ENCODE peak calls at places on chromosomes 12 and 14, in six cellular contexts. One of them, this sample, is unnamed.

GRCh38 chr14:61510736-61511557 is 184.4 kb upstream of the HIF1A start:
- DNase-seq in LHCN-M2: no peak
- DNase-seq in IMR-90: no peak
- DNase-seq in fibroblast of pulmonary artery: no peak
- DNase-seq in astrocyte of the spinal cord: no peak
- DNase-seq in GM13976: no peak
- DNase-seq in this sample: no peak

GRCh38 chr14:23023500-23024152 is 11.1 kb downstream of the PSMB5 start:
- DNase-seq in LHCN-M2: no peak
- DNase-seq in IMR-90: no peak
- DNase-seq in fibroblast of pulmonary artery: no peak
- DNase-seq in astrocyte of the spinal cord: no peak
- DNase-seq in GM13976: no peak
- DNase-seq in this sample: no peak

GRCh38 chr14:74531467-74531866 is 37.9 kb downstream of the ISCA2 start:
- DNase-seq in LHCN-M2: peak
- DNase-seq in IMR-90: peak
- DNase-seq in fibroblast of pulmonary artery: peak
- DNase-seq in astrocyte of the spinal cord: peak
- DNase-seq in GM13976: no peak
- DNase-seq in this sample: peak

GRCh38 chr12:124593176-124593575 is 25.8 kb upstream of the NCOR2 start:
- DNase-seq in LHCN-M2: no peak
- DNase-seq in IMR-90: no peak
- DNase-seq in fibroblast of pulmonary artery: no peak
- DNase-seq in astrocyte of the spinal cord: no peak
- DNase-seq in GM13976: no peak
- DNase-seq in this sample: no peak

GRCh38 chr12:107450541-107450940 is 235.1 kb upstream of the PWP1 start:
- DNase-seq in LHCN-M2: no peak
- DNase-seq in IMR-90: no peak
- DNase-seq in fibroblast of pulmonary artery: no peak
- DNase-seq in astrocyte of the spinal cord: no peak
- DNase-seq in GM13976: no peak
- DNase-seq in this sample: no peak

GRCh38 chr14:94601961-94602391 is 10.2 kb upstream of the SERPINA3 start:
- DNase-seq in LHCN-M2: peak
- DNase-seq in IMR-90: peak
- DNase-seq in fibroblast of pulmonary artery: peak
- DNase-seq in astrocyte of the spinal cord: peak
- DNase-seq in GM13976: no peak
- DNase-seq in this sample: peak

GRCh38 chr12:6946033-6946919 is 2.5 kb downstream of the C12orf57 start:
- DNase-seq in LHCN-M2: no peak
- DNase-seq in IMR-90: no peak
- DNase-seq in fibroblast of pulmonary artery: no peak
- DNase-seq in astrocyte of the spinal cord: no peak
- DNase-seq in GM13976: peak
- DNase-seq in this sample: peak

GRCh38 chr12:25926536-25926935 is 31.9 kb upstream of the RASSF8 start:
- DNase-seq in LHCN-M2: no peak
- DNase-seq in IMR-90: no peak
- DNase-seq in fibroblast of pulmonary artery: no peak
- DNase-seq in astrocyte of the spinal cord: no peak
- DNase-seq in GM13976: no peak
- DNase-seq in this sample: peak

GRCh38 chr14:101198398-101199027 is 295.0 kb upstream of the RTL1 start:
- DNase-seq in LHCN-M2: no peak
- DNase-seq in IMR-90: no peak
- DNase-seq in fibroblast of pulmonary artery: no peak
- DNase-seq in astrocyte of the spinal cord: no peak
- DNase-seq in GM13976: no peak
- DNase-seq in this sample: no peak

GRCh38 chr14:30559638-30560071 is 697 bp downstream of the G2E3 start:
- DNase-seq in LHCN-M2: peak
- DNase-seq in IMR-90: peak
- DNase-seq in fibroblast of pulmonary artery: peak
- DNase-seq in astrocyte of the spinal cord: peak
- DNase-seq in GM13976: peak
- DNase-seq in this sample: peak

GRCh38 chr12:52615208-52615868 is 3.0 kb downstream of the KRT73 start:
- DNase-seq in LHCN-M2: no peak
- DNase-seq in IMR-90: peak
- DNase-seq in fibroblast of pulmonary artery: no peak
- DNase-seq in astrocyte of the spinal cord: no peak
- DNase-seq in GM13976: no peak
- DNase-seq in this sample: peak

GRCh38 chr12:68673788-68674187 is 13.0 kb upstream of the NUP107 start:
- DNase-seq in LHCN-M2: no peak
- DNase-seq in IMR-90: no peak
- DNase-seq in fibroblast of pulmonary artery: no peak
- DNase-seq in astrocyte of the spinal cord: no peak
- DNase-seq in GM13976: no peak
- DNase-seq in this sample: no peak

GRCh38 chr12:82415402-82415801 is 57.1 kb downstream of the METTL25 start:
- DNase-seq in LHCN-M2: peak
- DNase-seq in IMR-90: peak
- DNase-seq in fibroblast of pulmonary artery: peak
- DNase-seq in astrocyte of the spinal cord: peak
- DNase-seq in GM13976: no peak
- DNase-seq in this sample: peak

GRCh38 chr12:56324196-56324595 is 8.4 kb upstream of the CNPY2 start:
- DNase-seq in LHCN-M2: no peak
- DNase-seq in IMR-90: no peak
- DNase-seq in fibroblast of pulmonary artery: no peak
- DNase-seq in astrocyte of the spinal cord: no peak
- DNase-seq in GM13976: no peak
- DNase-seq in this sample: peak

GRCh38 chr14:66709292-66709691 is 201.3 kb downstream of the GPHN start:
- DNase-seq in LHCN-M2: peak
- DNase-seq in IMR-90: peak
- DNase-seq in fibroblast of pulmonary artery: peak
- DNase-seq in astrocyte of the spinal cord: peak
- DNase-seq in GM13976: no peak
- DNase-seq in this sample: peak

GRCh38 chr14:53227154-53227718 is 74.1 kb upstream of the DDHD1 start:
- DNase-seq in LHCN-M2: no peak
- DNase-seq in IMR-90: no peak
- DNase-seq in fibroblast of pulmonary artery: no peak
- DNase-seq in astrocyte of the spinal cord: no peak
- DNase-seq in GM13976: no peak
- DNase-seq in this sample: no peak

GRCh38 chr12:22250762-22251161 is 83.7 kb downstream of the ST8SIA1 start:
- DNase-seq in LHCN-M2: no peak
- DNase-seq in IMR-90: no peak
- DNase-seq in fibroblast of pulmonary artery: no peak
- DNase-seq in astrocyte of the spinal cord: no peak
- DNase-seq in GM13976: no peak
- DNase-seq in this sample: no peak

GRCh38 chr12:16913832-16914490 is 308.0 kb upstream of the LMO3 start:
- DNase-seq in LHCN-M2: no peak
- DNase-seq in IMR-90: no peak
- DNase-seq in fibroblast of pulmonary artery: no peak
- DNase-seq in astrocyte of the spinal cord: no peak
- DNase-seq in GM13976: no peak
- DNase-seq in this sample: no peak

GRCh38 chr14:21990116-21990515 is 316.5 kb upstream of the OR4E1 start:
- DNase-seq in LHCN-M2: no peak
- DNase-seq in IMR-90: no peak
- DNase-seq in fibroblast of pulmonary artery: peak
- DNase-seq in astrocyte of the spinal cord: no peak
- DNase-seq in GM13976: no peak
- DNase-seq in this sample: peak

GRCh38 chr14:21098134-21098891 is at the start of gene ZNF219:
- DNase-seq in LHCN-M2: peak
- DNase-seq in IMR-90: peak
- DNase-seq in fibroblast of pulmonary artery: peak
- DNase-seq in astrocyte of the spinal cord: peak
- DNase-seq in GM13976: peak
- DNase-seq in this sample: peak

GRCh38 chr14:68836093-68836492 is 43.2 kb upstream of the ZFP36L1 start:
- DNase-seq in LHCN-M2: no peak
- DNase-seq in IMR-90: no peak
- DNase-seq in fibroblast of pulmonary artery: no peak
- DNase-seq in astrocyte of the spinal cord: no peak
- DNase-seq in GM13976: no peak
- DNase-seq in this sample: no peak

GRCh38 chr14:89891055-89891454 is 63.5 kb downstream of the EFCAB11 start:
- DNase-seq in LHCN-M2: no peak
- DNase-seq in IMR-90: no peak
- DNase-seq in fibroblast of pulmonary artery: no peak
- DNase-seq in astrocyte of the spinal cord: no peak
- DNase-seq in GM13976: no peak
- DNase-seq in this sample: no peak

GRCh38 chr14:70391493-70392391 is 25.1 kb downstream of the SYNJ2BP start:
- DNase-seq in LHCN-M2: no peak
- DNase-seq in IMR-90: no peak
- DNase-seq in fibroblast of pulmonary artery: no peak
- DNase-seq in astrocyte of the spinal cord: no peak
- DNase-seq in GM13976: no peak
- DNase-seq in this sample: no peak

GRCh38 chr14:49549881-49550280 is 36.3 kb downstream of the RPS29 start:
- DNase-seq in LHCN-M2: peak
- DNase-seq in IMR-90: peak
- DNase-seq in fibroblast of pulmonary artery: no peak
- DNase-seq in astrocyte of the spinal cord: no peak
- DNase-seq in GM13976: no peak
- DNase-seq in this sample: peak

GRCh38 chr12:97984456-97984855 is 521.9 kb downstream of the RMST start:
- DNase-seq in LHCN-M2: no peak
- DNase-seq in IMR-90: no peak
- DNase-seq in fibroblast of pulmonary artery: no peak
- DNase-seq in astrocyte of the spinal cord: no peak
- DNase-seq in GM13976: no peak
- DNase-seq in this sample: no peak

GRCh38 chr12:58364389-58365086 is 423.2 kb downstream of the ATP23 start:
- DNase-seq in LHCN-M2: peak
- DNase-seq in IMR-90: peak
- DNase-seq in fibroblast of pulmonary artery: peak
- DNase-seq in astrocyte of the spinal cord: peak
- DNase-seq in GM13976: no peak
- DNase-seq in this sample: peak

GRCh38 chr12:28222081-28222700 is 31.9 kb downstream of the CCDC91 start:
- DNase-seq in LHCN-M2: no peak
- DNase-seq in IMR-90: no peak
- DNase-seq in fibroblast of pulmonary artery: no peak
- DNase-seq in astrocyte of the spinal cord: no peak
- DNase-seq in GM13976: no peak
- DNase-seq in this sample: no peak

GRCh38 chr12:1605129-1606020 is 11.0 kb upstream of the FBXL14 start:
- DNase-seq in LHCN-M2: peak
- DNase-seq in IMR-90: peak
- DNase-seq in fibroblast of pulmonary artery: peak
- DNase-seq in astrocyte of the spinal cord: peak
- DNase-seq in GM13976: peak
- DNase-seq in this sample: peak

GRCh38 chr14:92792885-92793284 is 1.2 kb upstream of the GOLGA5 start:
- DNase-seq in LHCN-M2: no peak
- DNase-seq in IMR-90: no peak
- DNase-seq in fibroblast of pulmonary artery: no peak
- DNase-seq in astrocyte of the spinal cord: peak
- DNase-seq in GM13976: no peak
- DNase-seq in this sample: peak

GRCh38 chr12:121390856-121391255 is 9.1 kb upstream of the RNF34 start:
- DNase-seq in LHCN-M2: no peak
- DNase-seq in IMR-90: no peak
- DNase-seq in fibroblast of pulmonary artery: no peak
- DNase-seq in astrocyte of the spinal cord: no peak
- DNase-seq in GM13976: no peak
- DNase-seq in this sample: no peak

GRCh38 chr12:121465921-121466799 is 66.2 kb downstream of the RNF34 start:
- DNase-seq in LHCN-M2: peak
- DNase-seq in IMR-90: no peak
- DNase-seq in fibroblast of pulmonary artery: peak
- DNase-seq in astrocyte of the spinal cord: peak
- DNase-seq in GM13976: peak
- DNase-seq in this sample: no peak

GRCh38 chr14:89455412-89455811 is 38.4 kb upstream of the FOXN3 start:
- DNase-seq in LHCN-M2: no peak
- DNase-seq in IMR-90: no peak
- DNase-seq in fibroblast of pulmonary artery: no peak
- DNase-seq in astrocyte of the spinal cord: no peak
- DNase-seq in GM13976: no peak
- DNase-seq in this sample: peak

GRCh38 chr14:29045237-29045636 is 278.6 kb downstream of the FOXG1 start:
- DNase-seq in LHCN-M2: no peak
- DNase-seq in IMR-90: no peak
- DNase-seq in fibroblast of pulmonary artery: no peak
- DNase-seq in astrocyte of the spinal cord: no peak
- DNase-seq in GM13976: no peak
- DNase-seq in this sample: no peak

GRCh38 chr14:36524874-36525745 is 5.1 kb upstream of the NKX2-1 start:
- DNase-seq in LHCN-M2: peak
- DNase-seq in IMR-90: no peak
- DNase-seq in fibroblast of pulmonary artery: no peak
- DNase-seq in astrocyte of the spinal cord: no peak
- DNase-seq in GM13976: peak
- DNase-seq in this sample: peak

GRCh38 chr12:3061129-3061857 is 15.9 kb upstream of the TSPAN9 start:
- DNase-seq in LHCN-M2: peak
- DNase-seq in IMR-90: peak
- DNase-seq in fibroblast of pulmonary artery: no peak
- DNase-seq in astrocyte of the spinal cord: peak
- DNase-seq in GM13976: no peak
- DNase-seq in this sample: peak

GRCh38 chr12:25801621-25802243 is 156.8 kb upstream of the RASSF8 start:
- DNase-seq in LHCN-M2: no peak
- DNase-seq in IMR-90: no peak
- DNase-seq in fibroblast of pulmonary artery: no peak
- DNase-seq in astrocyte of the spinal cord: no peak
- DNase-seq in GM13976: no peak
- DNase-seq in this sample: no peak

GRCh38 chr12:80846930-80847329 is 90.8 kb downstream of the LIN7A start:
- DNase-seq in LHCN-M2: no peak
- DNase-seq in IMR-90: no peak
- DNase-seq in fibroblast of pulmonary artery: no peak
- DNase-seq in astrocyte of the spinal cord: no peak
- DNase-seq in GM13976: no peak
- DNase-seq in this sample: no peak

GRCh38 chr12:130463259-130463658 is 125.6 kb downstream of the PIWIL1 start:
- DNase-seq in LHCN-M2: no peak
- DNase-seq in IMR-90: no peak
- DNase-seq in fibroblast of pulmonary artery: no peak
- DNase-seq in astrocyte of the spinal cord: no peak
- DNase-seq in GM13976: no peak
- DNase-seq in this sample: no peak

GRCh38 chr12:108312885-108313203 is 26.3 kb downstream of the CMKLR1 start:
- DNase-seq in LHCN-M2: peak
- DNase-seq in IMR-90: no peak
- DNase-seq in fibroblast of pulmonary artery: peak
- DNase-seq in astrocyte of the spinal cord: no peak
- DNase-seq in GM13976: no peak
- DNase-seq in this sample: no peak

GRCh38 chr14:57389646-57390036 is 745 bp upstream of the NAA30 start:
- DNase-seq in LHCN-M2: no peak
- DNase-seq in IMR-90: no peak
- DNase-seq in fibroblast of pulmonary artery: no peak
- DNase-seq in astrocyte of the spinal cord: no peak
- DNase-seq in GM13976: no peak
- DNase-seq in this sample: no peak

This sample was measured in amniotic epithelial cell.